ENCODE peak calls at places on chromosomes 3 and 15, in eight cellular contexts. X is ovary; L is body of pancreas; Y is CD4-positive, alpha-beta T cell; D is fibroblast of lung; C is neural progenitor cell; W is epithelial cell of esophagus; J is K562. V is an unnamed sample.

GRCh38 chr15:70065006-70065722 is 32.6 kb downstream of the TLE3 start:
- DNase-seq in C (no peak), Y (no peak), X (no peak), W (no peak), J (no peak), L (peak; percentile 86), D (no peak), V (no peak)

GRCh38 chr3:64097920-64098319 is 74.6 kb upstream of the PSMD6 start:
- DNase-seq in J (no peak), X (no peak), D (no peak), Y (no peak), L (no peak), C (no peak), W (no peak), V (no peak)

GRCh38 chr3:149494022-149494758 is 19.7 kb downstream of the TM4SF4 start:
- DNase-seq in D (peak; percentile 55), X (peak; percentile 62), Y (no peak), C (peak; percentile 85), W (peak; percentile 62), L (peak; percentile 75), J (peak; percentile 60), V (peak; percentile 89)

GRCh38 chr3:169771651-169772529 is 1.3 kb upstream of the MYNN start:
- DNase-seq in W (peak; percentile 60), L (peak; percentile 64), J (peak; percentile 44), D (peak; percentile 65), C (peak; percentile 87), Y (peak; percentile 53), X (peak; percentile 59), V (no peak)

GRCh38 chr3:187456268-187456667 is 88.1 kb downstream of the RTP4 start:
- DNase-seq in C (no peak), W (no peak), J (no peak), Y (no peak), L (peak; percentile 24), D (peak; percentile 2), X (peak; percentile 38), V (no peak)

GRCh38 chr3:189961525-189962161 is 159.1 kb downstream of the P3H2 start:
- DNase-seq in D (peak; percentile 71), J (peak; percentile 51), X (peak; percentile 59), W (peak; percentile 83), C (peak; percentile 85), L (peak; percentile 82), Y (peak; percentile 39), V (peak; percentile 91)

GRCh38 chr15:71386448-71387236 is 271.4 kb downstream of the THSD4 start:
- DNase-seq in L (no peak), W (peak; percentile 22), C (peak; percentile 43), Y (no peak), J (no peak), X (no peak), D (no peak), V (no peak)

GRCh38 chr15:101086394-101087171 is 165.3 kb downstream of the CHSY1 start:
- DNase-seq in W (no peak), J (peak; percentile 90), D (no peak), L (no peak), C (no peak), X (no peak), Y (no peak), V (no peak)

GRCh38 chr15:90648137-90649070 is 68.7 kb upstream of the BLM start:
- DNase-seq in J (peak; percentile 67), W (peak; percentile 65), X (peak; percentile 45), L (peak; percentile 64), D (peak; percentile 79), C (peak; percentile 79), Y (peak; percentile 41), V (no peak)

GRCh38 chr3:184774996-184775715 is 36.8 kb upstream of the VPS8 start:
- DNase-seq in C (no peak), D (no peak), L (peak; percentile 5), J (no peak), Y (no peak), X (no peak), W (no peak), V (no peak)

GRCh38 chr3:17077614-17078013 is 192.9 kb downstream of the PLCL2 start:
- DNase-seq in C (no peak), W (no peak), J (no peak), Y (no peak), D (no peak), L (no peak), X (no peak), V (no peak)

GRCh38 chr3:46440531-46441294 is 24.0 kb downstream of the LTF start:
- DNase-seq in Y (no peak), L (no peak), X (no peak), D (peak; percentile 10), J (no peak), W (no peak), C (no peak), V (no peak)

GRCh38 chr15:59296181-59296617 is 76.5 kb downstream of the MYO1E start:
- DNase-seq in D (peak; percentile 94), J (no peak), Y (no peak), W (peak; percentile 36), C (no peak), L (no peak), X (no peak), V (no peak)

DNA sequence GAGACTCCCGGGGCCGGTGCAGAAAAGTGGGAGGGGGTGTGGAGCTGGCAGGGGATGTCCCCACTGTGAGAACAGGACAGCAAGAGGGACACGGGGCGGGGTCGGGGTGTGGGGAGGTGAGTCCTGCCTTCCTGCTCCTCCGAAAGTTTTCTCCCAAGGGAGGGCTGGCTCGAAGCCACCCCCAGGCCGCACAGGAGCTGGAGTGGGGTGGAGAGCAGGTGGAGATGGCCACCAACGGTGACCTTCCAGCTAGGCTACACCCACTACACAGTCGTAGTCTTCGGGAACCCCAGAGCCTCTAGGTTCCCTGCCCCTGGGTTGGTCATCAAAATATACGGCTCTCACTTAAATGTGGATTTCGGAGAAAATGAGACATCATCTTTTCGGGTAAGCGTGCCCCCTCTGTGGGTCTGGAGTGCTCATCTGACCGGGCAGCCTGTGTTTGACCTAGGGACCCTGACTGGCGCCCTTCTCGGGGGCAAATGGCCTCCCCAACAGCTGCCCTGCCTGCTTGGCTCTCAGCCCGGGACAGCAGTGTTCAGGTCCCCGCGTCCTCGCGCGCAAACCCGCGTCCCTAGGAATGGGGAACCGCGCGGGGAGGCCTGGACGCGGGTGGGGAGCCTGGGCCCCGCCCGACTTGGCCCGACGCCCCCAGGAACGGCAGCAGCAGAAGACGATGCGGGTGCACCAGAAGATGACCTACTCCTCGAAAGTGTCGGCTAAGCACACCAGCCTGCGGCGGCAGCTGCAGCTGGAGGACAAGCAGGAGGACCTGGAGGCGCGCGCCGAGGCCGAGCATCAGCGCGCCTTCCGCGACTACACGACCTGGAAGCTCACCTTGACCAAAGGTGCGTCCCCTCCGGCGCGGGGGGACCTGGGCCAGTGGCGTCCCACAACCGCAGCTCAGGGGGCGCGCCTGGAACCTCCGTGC is 21.2 kb downstream of the CFAP100 start:
- DNase-seq in D (no peak), X (peak; percentile 6), Y (no peak), J (no peak), W (no peak), L (no peak), C (no peak), V (peak; percentile 84)
- TF ChIP-seq CTCF in D (no peak), X (no peak), Y (no peak), J (no peak), W (no peak), L (no peak), C (no peak), V (no peak)

GRCh38 chr3:39809181-39809994 is at the start of gene MYRIP:
- DNase-seq in C (peak; percentile 93), Y (no peak), D (peak; percentile 7), L (peak; percentile 91), X (peak; percentile 68), J (peak; percentile 98), W (peak; percentile 44), V (no peak)
- TF ChIP-seq CTCF in C (no peak), Y (no peak), D (no peak), L (no peak), X (no peak), J (peak; percentile 40), W (no peak), V (no peak)

DNA sequence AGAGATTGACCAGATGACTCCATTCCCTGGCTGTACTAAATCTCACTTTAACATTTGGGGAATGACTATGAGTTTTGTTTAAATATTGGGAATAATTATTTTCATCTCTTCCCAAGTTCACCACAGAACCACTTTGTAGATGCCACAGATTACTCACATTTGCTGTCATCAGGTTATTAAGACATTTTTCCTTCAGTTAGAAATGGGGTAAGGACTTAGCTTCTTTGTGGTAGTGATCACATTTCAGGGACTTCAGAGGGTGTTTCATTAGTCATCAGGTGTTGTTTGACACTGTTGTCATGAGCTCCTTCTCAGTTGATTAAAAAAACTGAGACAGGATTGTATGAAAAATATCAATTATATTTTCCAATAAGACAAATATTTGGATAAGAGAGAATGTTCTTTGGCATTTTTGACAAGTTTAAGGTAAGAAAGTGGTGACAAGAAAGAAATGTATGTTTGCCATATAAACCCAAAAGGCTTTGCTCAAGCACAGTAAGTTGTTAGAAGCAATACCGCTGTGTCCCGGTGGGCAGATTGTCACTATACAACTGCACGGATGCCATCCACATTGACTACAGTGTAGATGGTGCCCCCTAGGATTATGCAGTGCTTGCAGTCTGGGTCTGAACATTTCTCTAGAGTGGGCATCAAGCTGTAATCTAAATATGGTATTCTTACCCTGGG is 22.3 kb downstream of the FBXL2 start:
- DNase-seq in X (no peak), J (no peak), C (no peak), L (no peak), Y (no peak), W (peak; percentile 85), D (peak; percentile 91), V (no peak)
- TF ChIP-seq CTCF in X (no peak), J (no peak), C (no peak), L (no peak), Y (no peak), W (no peak), D (no peak), V (peak; percentile 29)

GRCh38 chr15:37203050-37203449 is 102.7 kb upstream of the MEIS2 start:
- DNase-seq in L (no peak), W (no peak), X (no peak), D (no peak), C (no peak), Y (no peak), J (no peak), V (no peak)

GRCh38 chr15:37206690-37207089 is 106.3 kb upstream of the MEIS2 start:
- DNase-seq in L (no peak), W (no peak), Y (no peak), C (no peak), D (no peak), X (no peak), J (no peak), V (no peak)

GRCh38 chr15:37199546-37199945 is 99.2 kb upstream of the MEIS2 start:
- DNase-seq in X (no peak), L (no peak), Y (no peak), W (no peak), J (no peak), C (no peak), D (no peak), V (no peak)

GRCh38 chr15:37208475-37209363 is 108.4 kb upstream of the MEIS2 start:
- DNase-seq in D (no peak), W (no peak), Y (no peak), C (no peak), L (no peak), X (no peak), J (no peak), V (no peak)

DNA sequence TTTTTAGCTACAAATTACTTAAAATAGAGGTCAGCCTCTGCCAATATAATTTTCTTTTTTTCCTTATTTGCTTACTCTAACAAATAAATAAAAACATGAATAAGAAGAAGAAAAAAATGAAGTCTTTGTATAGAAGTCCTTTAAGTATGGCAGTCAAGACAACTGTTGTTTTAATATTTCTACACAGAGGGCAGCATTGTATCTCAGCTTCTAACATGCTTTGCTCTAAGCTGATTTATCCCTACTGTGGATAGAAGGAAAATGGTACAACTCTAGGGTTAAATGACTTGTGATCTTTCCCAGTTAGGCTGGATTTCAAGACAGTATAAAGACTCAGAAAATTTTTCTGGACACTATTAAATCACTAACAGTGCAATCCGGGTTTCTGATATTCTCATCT is 104.3 kb upstream of the MEIS2 start:
- DNase-seq in J (no peak), Y (no peak), L (no peak), C (no peak), D (no peak), W (no peak), X (no peak), V (no peak)
- TF ChIP-seq CTCF in J (no peak), Y (no peak), L (no peak), C (peak; percentile 19), D (no peak), W (no peak), X (no peak), V (no peak)

V was measured in osteocyte.